ENCODE peak calls at places on chromosomes 12 and 14, in four cellular contexts. V, H, U and Z are unnamed samples.

GRCh38 chr14:101508196-101508947 is 52.9 kb upstream of the DIO3 start:
- DNase-seq in V (no peak), H (no peak), U (no peak), Z (no peak)

GRCh38 chr14:69815556-69815955 is 18.5 kb upstream of the SLC10A1 start:
- DNase-seq in V (no peak), H (no peak), U (no peak), Z (no peak)

GRCh38 chr12:120540445-120540844 is 6.3 kb downstream of the RNF10 start:
- DNase-seq in U (no peak), H (peak; percentile 30), V (no peak), Z (peak; percentile 46)

GRCh38 chr12:75852143-75852542 is 179.4 kb downstream of the PHLDA1 start:
- DNase-seq in H (no peak), U (no peak), V (no peak), Z (peak; percentile 67)

GRCh38 chr14:31174433-31174832 is 33.2 kb downstream of the HECTD1 start:
- DNase-seq in U (no peak), H (no peak), V (no peak), Z (no peak)

GRCh38 chr14:31884776-31885379 is 192.2 kb upstream of the ARHGAP5 start:
- DNase-seq in V (no peak), U (no peak), H (no peak), Z (peak; percentile 71)

GRCh38 chr12:124562018-124562795 is 5.2 kb downstream of the NCOR2 start:
- DNase-seq in V (no peak), U (no peak), H (no peak), Z (no peak)

GRCh38 chr12:121955258-121956040 is 37.1 kb downstream of the CFAP251 start:
- DNase-seq in U (no peak), V (peak; percentile 56), H (no peak), Z (peak; percentile 56)

GRCh38 chr12:98213556-98213955 is 301.8 kb upstream of the TMPO start:
- DNase-seq in V (no peak), U (no peak), H (no peak), Z (no peak)

GRCh38 chr12:86264451-86265328 is 8.5 kb upstream of the MGAT4C start:
- DNase-seq in H (no peak), U (peak; percentile 17), V (peak; percentile 81), Z (no peak)

GRCh38 chr14:39097159-39097558 is 5.9 kb downstream of the SEC23A start:
- DNase-seq in V (peak; percentile 71), U (peak; percentile 25), H (no peak), Z (peak; percentile 70)

GRCh38 chr14:39099748-39100147 is 3.3 kb downstream of the SEC23A start:
- DNase-seq in U (no peak), V (no peak), H (no peak), Z (no peak)

GRCh38 chr14:39102969-39103957 is at the start of gene SEC23A:
- DNase-seq in U (peak; percentile 95), H (peak; percentile 65), V (peak; percentile 97), Z (peak; percentile 90)

GRCh38 chr14:39107624-39108023 is 4.6 kb upstream of the SEC23A start:
- DNase-seq in V (peak; percentile 71), H (peak; percentile 20), U (peak; percentile 55), Z (peak; percentile 70)

DNA sequence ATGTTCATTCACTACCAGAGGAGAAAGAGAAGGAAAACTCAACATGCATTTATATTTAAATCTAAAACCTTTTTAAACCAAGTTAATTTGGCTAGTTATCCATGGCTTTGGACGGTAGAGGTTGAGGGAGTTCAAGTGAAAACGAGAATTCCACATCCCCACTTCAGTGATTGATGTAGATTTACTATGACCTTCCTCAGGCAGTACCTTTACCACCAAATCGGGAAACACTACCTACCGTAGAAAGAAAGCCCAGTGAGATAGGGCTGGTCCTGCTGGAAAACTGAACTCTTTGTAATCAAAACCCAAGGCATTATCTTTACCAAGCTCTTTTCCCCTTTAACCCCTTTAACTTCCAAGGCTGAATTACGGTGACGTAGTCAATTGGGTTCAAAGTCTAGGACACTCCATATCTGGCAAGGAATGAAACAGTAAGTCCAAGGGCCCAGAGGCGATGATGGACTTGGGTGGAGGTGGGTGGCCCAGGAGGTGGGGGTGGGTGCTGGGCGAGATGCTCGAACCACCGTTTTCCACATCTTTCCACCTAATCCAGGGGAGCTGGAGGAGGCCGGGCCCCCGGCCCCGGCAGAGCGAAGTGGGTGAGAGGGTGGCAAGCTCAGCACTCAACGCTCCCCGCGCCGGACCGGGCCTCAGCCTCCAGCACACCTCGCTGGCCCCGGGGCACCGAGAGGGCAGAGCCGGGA is 618 bp downstream of the SEC23A start:
- DNase-seq in V (peak; percentile 31), H (no peak), U (peak; percentile 81), Z (peak; percentile 73)
- TF ChIP-seq EZH2phosphoT487 in V (no peak), H (no peak), U (no peak), Z (no peak)

DNA sequence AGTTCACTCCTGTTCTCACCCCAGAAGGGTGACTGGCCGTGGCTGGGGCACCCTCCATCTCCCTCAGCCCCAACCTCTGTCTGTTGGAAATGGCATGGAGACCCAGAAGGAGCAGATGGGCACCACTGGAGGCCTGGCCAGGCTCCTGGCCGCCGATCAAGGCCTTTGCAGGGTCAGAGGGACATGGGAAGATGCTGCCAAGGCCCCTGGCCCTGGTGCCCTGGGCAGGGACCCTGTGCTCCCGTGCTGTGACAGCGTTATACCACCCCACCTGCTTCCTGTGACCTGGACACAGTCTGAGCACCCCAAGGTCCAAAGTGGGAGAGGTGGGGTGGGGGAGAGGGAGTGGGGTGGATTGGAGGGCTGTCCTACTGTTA is 3.5 kb downstream of the INF2 start:
- DNase-seq in U (no peak), V (no peak), H (no peak), Z (no peak)
- H3K4me1 ChIP-seq in U (peaks cover 33% of the 10 kb centered on the region), V (peaks cover 33% of the 10 kb centered on the region), H (no peaks in the 10 kb centered on the region), Z (peaks cover 20% of the 10 kb centered on the region)

DNA sequence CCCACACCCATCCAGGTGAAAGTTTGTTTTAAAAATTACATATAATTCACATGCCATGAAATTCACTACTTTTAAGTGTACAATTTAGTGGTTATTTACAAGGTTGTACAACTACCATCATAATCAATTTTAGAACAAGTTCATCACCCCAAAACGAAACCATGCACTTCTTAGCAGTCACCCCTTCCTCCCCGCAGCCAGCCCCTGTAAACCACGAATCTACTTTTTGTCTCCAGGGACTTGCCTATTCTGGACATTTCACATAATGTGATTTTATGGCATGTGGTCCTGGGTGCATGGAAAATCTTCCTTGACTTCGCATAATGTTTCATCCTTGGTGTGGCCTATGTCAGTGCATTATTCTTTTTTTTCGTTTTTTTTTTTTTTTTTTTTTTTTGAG is 19.2 kb upstream of the TRAF3 start:
- DNase-seq in U (no peak), H (no peak), V (no peak), Z (no peak)
- TF ChIP-seq EZH2phosphoT487 in U (no peak), H (no peak), V (no peak), Z (no peak)

GRCh38 chr14:91368681-91369416 is 48.8 kb downstream of the CCDC88C start:
- DNase-seq in H (peak; percentile 66), V (no peak), U (no peak), Z (no peak)

GRCh38 chr14:91365552-91365951 is 52.1 kb downstream of the CCDC88C start:
- DNase-seq in U (no peak), H (peak; percentile 4), V (no peak), Z (no peak)

GRCh38 chr14:91369628-91370445 is 47.8 kb downstream of the CCDC88C start:
- DNase-seq in H (peak; percentile 12), V (no peak), U (no peak), Z (peak; percentile 39)

GRCh38 chr14:91366749-91367148 is 50.9 kb downstream of the CCDC88C start:
- DNase-seq in U (no peak), V (no peak), H (no peak), Z (no peak)

GRCh38 chr14:91367173-91368171 is 50.1 kb downstream of the CCDC88C start:
- DNase-seq in U (peak; percentile 34), V (no peak), H (peak; percentile 94), Z (no peak)
- H3K4me1 ChIP-seq in U (peaks cover 11% of the 10 kb centered on the region), V (peaks cover 21% of the 10 kb centered on the region), H (peaks cover 87% of the 10 kb centered on the region), Z (no peaks in the 10 kb centered on the region)

DNA sequence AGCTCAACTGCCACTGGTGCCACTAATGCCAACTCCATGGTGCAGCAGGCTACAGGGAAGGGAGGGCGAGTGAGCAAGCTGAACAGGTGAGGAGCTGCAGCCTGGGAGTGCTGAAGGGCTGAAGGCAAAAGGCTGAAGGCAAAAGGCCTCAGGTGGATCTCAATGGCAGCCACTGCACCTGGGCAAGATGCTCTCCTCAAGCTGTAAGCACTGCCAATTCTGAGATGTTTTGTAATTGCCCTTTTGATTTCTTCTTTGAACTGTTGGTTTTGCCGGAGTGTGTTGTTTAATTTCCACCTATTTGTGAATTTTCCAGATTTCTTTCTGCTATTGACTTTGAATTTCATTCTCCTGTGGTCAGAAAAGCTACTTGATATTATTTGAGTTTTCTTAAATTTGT is 97.6 kb downstream of the PIK3C2G start:
- DNase-seq in H (no peak), V (no peak), U (no peak), Z (no peak)
- TF ChIP-seq EZH2phosphoT487 in H (no peak), V (no peak), U (no peak), Z (no peak)